ENCODE peak calls at places on chromosome 13, in six cellular contexts. N, V, K, H, T and P are unnamed samples.

GRCh38 chr13:93789058-93789457 is 562.5 kb downstream of the GPC6 start:
- DNase-seq in H (no peak), N (no peak), V (no peak), T (no peak), K (no peak), P (no peak)

GRCh38 chr13:21897140-21897539 is 226.3 kb downstream of the FGF9 start:
- DNase-seq in H (no peak), T (no peak), K (no peak), N (no peak), V (no peak), P (no peak)

GRCh38 chr13:99983401-99984133 is 2.0 kb downstream of the ZIC2 start:
- DNase-seq in T (no peak), N (no peak), K (no peak), V (no peak), H (no peak), P (no peak)

GRCh38 chr13:54574791-54575190 is 1546.2 kb downstream of the OLFM4 start:
- DNase-seq in H (no peak), V (no peak), T (no peak), N (no peak), K (no peak), P (no peak)

GRCh38 chr13:28059214-28059613 is 41.2 kb downstream of the FLT3 start:
- DNase-seq in V (no peak), T (no peak), K (peak; percentile 6), N (peak; percentile 17), H (peak; percentile 45), P (no peak)

GRCh38 chr13:33545492-33545891 is 259.9 kb upstream of the STARD13 start:
- DNase-seq in K (no peak), V (no peak), T (no peak), N (no peak), H (no peak), P (no peak)

GRCh38 chr13:27622102-27622820 is 569 bp downstream of the POLR1D start:
- DNase-seq in N (no peak), V (no peak), H (peak; percentile 26), K (no peak), T (no peak), P (no peak)

GRCh38 chr13:114213980-114214379 is 20.7 kb upstream of the CDC16 start:
- DNase-seq in V (no peak), H (no peak), N (no peak), K (no peak), T (no peak), P (no peak)

GRCh38 chr13:43686557-43686956 is 100.2 kb downstream of the ENOX1 start:
- DNase-seq in K (no peak), N (no peak), T (no peak), V (no peak), H (peak; percentile 94), P (no peak)

GRCh38 chr13:109297628-109298027 is 488.8 kb downstream of the IRS2 start:
- DNase-seq in V (no peak), H (peak; percentile 71), N (no peak), K (no peak), T (no peak), P (no peak)

GRCh38 chr13:74093691-74094090 is 40.5 kb downstream of the KLF12 start:
- DNase-seq in V (no peak), K (no peak), T (no peak), N (no peak), H (no peak), P (no peak)

GRCh38 chr13:72198967-72199601 is 332.1 kb upstream of the DACH1 start:
- DNase-seq in T (no peak), H (no peak), K (no peak), N (no peak), V (no peak), P (no peak)

GRCh38 chr13:38821753-38822551 is 135.1 kb downstream of the FREM2 start:
- DNase-seq in T (no peak), K (no peak), V (no peak), H (no peak), N (no peak), P (no peak)

GRCh38 chr13:101875717-101876393 is 423.4 kb downstream of the ITGBL1 start:
- DNase-seq in V (no peak), T (no peak), K (no peak), H (peak; percentile 97), N (no peak), P (no peak)